ENCODE peak calls at places on chromosomes 5 and 9, in nine cellular contexts. L is Daoy, E is A549, A is H7, O is NCI-H748 treated with DMSO at 0.1 percent for 48 hours, I is body of pancreas, T is gastrocnemius medialis, D is C1 segment of cervical spinal cord, S is endodermal cell. J is an unnamed sample.

GRCh38 chr5:72662936-72663335 is 153.5 kb upstream of the TNPO1 start:
- DNase-seq in L (no peak), E (no peak), A (peak), O (no peak), I (no peak), T (no peak), D (no peak), S (no peak), J (no peak)

GRCh38 chr5:55004728-55005127 is 19.3 kb upstream of the GZMK start:
- DNase-seq in L (no peak), E (no peak), A (no peak), O (no peak), I (no peak), T (no peak), D (no peak), S (no peak), J (no peak)

GRCh38 chr9:114155967-114156294 is 594 bp downstream of the COL27A1 start:
- DNase-seq in L (peak), E (no peak), A (peak), O (no peak), I (no peak), T (no peak), D (no peak), S (peak), J (no peak)

GRCh38 chr9:123457586-123457985 is 101.6 kb downstream of the CRB2 start:
- DNase-seq in L (no peak), E (no peak), A (no peak), O (no peak), I (no peak), T (no peak), D (no peak), S (no peak), J (peak)

GRCh38 chr5:73592546-73592945 is 27.0 kb downstream of the UTP15 start:
- DNase-seq in L (no peak), E (no peak), A (no peak), O (no peak), I (no peak), T (no peak), D (no peak), S (no peak), J (no peak)

GRCh38 chr5:74476197-74477081 is 164.1 kb downstream of the ENC1 start:
- DNase-seq in L (no peak), E (no peak), A (no peak), O (no peak), I (no peak), T (no peak), D (no peak), S (no peak), J (no peak)

GRCh38 chr5:174999581-174999980 is 275.2 kb downstream of the MSX2 start:
- DNase-seq in L (peak), E (no peak), A (no peak), O (no peak), I (no peak), T (no peak), D (no peak), S (peak), J (no peak)

GRCh38 chr9:114370251-114370984 is 17.4 kb downstream of the AKNA start:
- DNase-seq in L (no peak), E (no peak), A (peak), O (no peak), I (no peak), T (no peak), D (no peak), S (peak), J (peak)

GRCh38 chr5:123371575-123372179 is 51.5 kb downstream of the CEP120 start:
- DNase-seq in L (peak), E (peak), A (peak), O (peak), I (peak), T (no peak), D (no peak), S (peak), J (peak)

GRCh38 chr5:155938051-155938450 is 388.9 kb upstream of the SGCD start:
- DNase-seq in L (no peak), E (no peak), A (no peak), O (no peak), I (no peak), T (no peak), D (no peak), S (no peak), J (no peak)

GRCh38 chr5:32713396-32714381 is 2.6 kb downstream of the NPR3 start:
- DNase-seq in L (peak), E (no peak), A (peak), O (no peak), I (peak), T (no peak), D (no peak), S (peak), J (peak)

GRCh38 chr5:146646441-146646840 is 130.5 kb upstream of the GPR151 start:
- DNase-seq in L (no peak), E (no peak), A (no peak), O (no peak), I (no peak), T (no peak), D (no peak), S (no peak), J (no peak)

GRCh38 chr5:156119692-156120091 is 207.3 kb upstream of the SGCD start:
- DNase-seq in L (no peak), E (no peak), A (no peak), O (no peak), I (no peak), T (no peak), D (no peak), S (no peak), J (no peak)

GRCh38 chr5:146703899-146704298 is 174.7 kb downstream of the PPP2R2B start:
- DNase-seq in L (no peak), E (no peak), A (no peak), O (no peak), I (no peak), T (no peak), D (no peak), S (no peak), J (no peak)

GRCh38 chr5:94508421-94509148 is 109.8 kb downstream of the KIAA0825 start:
- DNase-seq in L (no peak), E (no peak), A (no peak), O (peak), I (no peak), T (no peak), D (no peak), S (no peak), J (no peak)

GRCh38 chr9:723308-723707 is 118.2 kb upstream of the DMRT1 start:
- DNase-seq in L (no peak), E (no peak), A (no peak), O (no peak), I (no peak), T (no peak), D (no peak), S (no peak), J (no peak)

GRCh38 chr9:136107155-136107952 is 11.3 kb downstream of the TMEM250 start:
- DNase-seq in L (no peak), E (no peak), A (peak), O (no peak), I (peak), T (no peak), D (no peak), S (no peak), J (no peak)

GRCh38 chr5:54148062-54148461 is 162.3 kb downstream of the ARL15 start:
- DNase-seq in L (no peak), E (no peak), A (no peak), O (no peak), I (no peak), T (no peak), D (no peak), S (no peak), J (no peak)

GRCh38 chr5:141101059-141101458 is 786 bp downstream of the PCDHB3 start:
- DNase-seq in L (no peak), E (no peak), A (no peak), O (no peak), I (no peak), T (no peak), D (no peak), S (no peak), J (no peak)

GRCh38 chr5:177472460-177473441 is 683 bp downstream of the DBN1 start:
- DNase-seq in L (peak), E (no peak), A (peak), O (no peak), I (no peak), T (no peak), D (no peak), S (peak), J (peak)

GRCh38 chr5:172775326-172776234 is 4.6 kb upstream of the DUSP1 start:
- DNase-seq in L (no peak), E (no peak), A (no peak), O (no peak), I (peak), T (peak), D (no peak), S (no peak), J (peak)

GRCh38 chr9:89658931-89659330 is 54.1 kb downstream of the GADD45G start:
- DNase-seq in L (no peak), E (no peak), A (no peak), O (no peak), I (no peak), T (no peak), D (no peak), S (no peak), J (peak)

GRCh38 chr9:127535834-127536233 is 76.2 kb upstream of the STXBP1 start:
- DNase-seq in L (no peak), E (no peak), A (no peak), O (no peak), I (peak), T (no peak), D (no peak), S (no peak), J (no peak)

J was measured in upper lobe of right lung.